ENCODE peak calls at places on chromosomes 11 and 22, in four cellular contexts. One of them, this sample, is unnamed.

GRCh38 chr11:72085836-72086475 is 5.3 kb downstream of the LRRC51 start:
- ATAC-seq in lower lobe of right lung: no peak
- ATAC-seq in DND-41: no peak
- ATAC-seq in heart right ventricle: no peak
- ATAC-seq in this sample: no peak

GRCh38 chr22:49637255-49637760 is 190.4 kb downstream of the BRD1 start:
- ATAC-seq in lower lobe of right lung: no peak
- ATAC-seq in DND-41: no peak
- ATAC-seq in heart right ventricle: no peak
- ATAC-seq in this sample: no peak

GRCh38 chr11:15113381-15113780 is 1.3 kb upstream of the INSC start:
- ATAC-seq in lower lobe of right lung: peak
- ATAC-seq in DND-41: peak
- ATAC-seq in heart right ventricle: no peak
- ATAC-seq in this sample: no peak

GRCh38 chr11:36453678-36454077 is 56.4 kb downstream of the TRAF6 start:
- ATAC-seq in lower lobe of right lung: no peak
- ATAC-seq in DND-41: no peak
- ATAC-seq in heart right ventricle: no peak
- ATAC-seq in this sample: no peak

GRCh38 chr22:19689408-19689807 is 24.9 kb upstream of the SEPTIN5 start:
- ATAC-seq in lower lobe of right lung: no peak
- ATAC-seq in DND-41: no peak
- ATAC-seq in heart right ventricle: no peak
- ATAC-seq in this sample: no peak

GRCh38 chr11:107018902-107019493 is 722 bp upstream of the GUCY1A2 start:
- ATAC-seq in lower lobe of right lung: peak
- ATAC-seq in DND-41: peak
- ATAC-seq in heart right ventricle: peak
- ATAC-seq in this sample: peak

GRCh38 chr22:43802897-43803495 is 9.1 kb downstream of the EFCAB6 start:
- ATAC-seq in lower lobe of right lung: no peak
- ATAC-seq in DND-41: no peak
- ATAC-seq in heart right ventricle: no peak
- ATAC-seq in this sample: no peak

GRCh38 chr22:41204066-41204465 is 1.0 kb upstream of the L3MBTL2 start:
- ATAC-seq in lower lobe of right lung: no peak
- ATAC-seq in DND-41: no peak
- ATAC-seq in heart right ventricle: no peak
- ATAC-seq in this sample: no peak

GRCh38 chr22:29475550-29475949 is 4.5 kb upstream of the NEFH start:
- ATAC-seq in lower lobe of right lung: no peak
- ATAC-seq in DND-41: no peak
- ATAC-seq in heart right ventricle: no peak
- ATAC-seq in this sample: no peak

GRCh38 chr11:62852523-62853188 is 13.3 kb upstream of the WDR74 start:
- ATAC-seq in lower lobe of right lung: no peak
- ATAC-seq in DND-41: no peak
- ATAC-seq in heart right ventricle: no peak
- ATAC-seq in this sample: no peak

GRCh38 chr11:34994859-34995258 is 78.4 kb downstream of the PDHX start:
- ATAC-seq in lower lobe of right lung: no peak
- ATAC-seq in DND-41: no peak
- ATAC-seq in heart right ventricle: no peak
- ATAC-seq in this sample: no peak

GRCh38 chr22:46108564-46109473 is 41.5 kb upstream of the PPARA start:
- ATAC-seq in lower lobe of right lung: peak
- ATAC-seq in DND-41: no peak
- ATAC-seq in heart right ventricle: peak
- ATAC-seq in this sample: no peak

GRCh38 chr11:1148752-1149180 is 9.0 kb upstream of the MUC5AC start:
- ATAC-seq in lower lobe of right lung: no peak
- ATAC-seq in DND-41: no peak
- ATAC-seq in heart right ventricle: no peak
- ATAC-seq in this sample: no peak

GRCh38 chr11:3837793-3838192 is 3.0 kb downstream of the RHOG start:
- ATAC-seq in lower lobe of right lung: peak
- ATAC-seq in DND-41: no peak
- ATAC-seq in heart right ventricle: no peak
- ATAC-seq in this sample: no peak

GRCh38 chr11:85531498-85531897 is 95.6 kb downstream of the DLG2 start:
- ATAC-seq in lower lobe of right lung: no peak
- ATAC-seq in DND-41: no peak
- ATAC-seq in heart right ventricle: no peak
- ATAC-seq in this sample: no peak

GRCh38 chr11:119897046-119897440 is 168.0 kb upstream of the NECTIN1 start:
- ATAC-seq in lower lobe of right lung: no peak
- ATAC-seq in DND-41: no peak
- ATAC-seq in heart right ventricle: no peak
- ATAC-seq in this sample: no peak

GRCh38 chr11:106063009-106063408 is 14.1 kb downstream of the KBTBD3 start:
- ATAC-seq in lower lobe of right lung: no peak
- ATAC-seq in DND-41: no peak
- ATAC-seq in heart right ventricle: no peak
- ATAC-seq in this sample: no peak

GRCh38 chr11:117717485-117718314 is 79.3 kb downstream of the DSCAML1 start:
- ATAC-seq in lower lobe of right lung: peak
- ATAC-seq in DND-41: no peak
- ATAC-seq in heart right ventricle: peak
- ATAC-seq in this sample: no peak

GRCh38 chr11:73200256-73200655 is 17.8 kb upstream of the P2RY2 start:
- ATAC-seq in lower lobe of right lung: peak
- ATAC-seq in DND-41: no peak
- ATAC-seq in heart right ventricle: peak
- ATAC-seq in this sample: no peak

GRCh38 chr22:24236656-24237055 is 8.2 kb downstream of the GGT5 start:
- ATAC-seq in lower lobe of right lung: no peak
- ATAC-seq in DND-41: no peak
- ATAC-seq in heart right ventricle: no peak
- ATAC-seq in this sample: no peak

GRCh38 chr11:16805942-16806341 is 67.5 kb downstream of the C11orf58 start:
- ATAC-seq in lower lobe of right lung: no peak
- ATAC-seq in DND-41: no peak
- ATAC-seq in heart right ventricle: no peak
- ATAC-seq in this sample: no peak

GRCh38 chr11:16806791-16807190 is 68.3 kb downstream of the C11orf58 start:
- ATAC-seq in lower lobe of right lung: no peak
- ATAC-seq in DND-41: no peak
- ATAC-seq in heart right ventricle: peak
- ATAC-seq in this sample: no peak

GRCh38 chr11:16801288-16801980 is 63.0 kb downstream of the C11orf58 start:
- ATAC-seq in lower lobe of right lung: peak
- ATAC-seq in DND-41: no peak
- ATAC-seq in heart right ventricle: no peak
- ATAC-seq in this sample: no peak

GRCh38 chr11:16807306-16807705 is 68.9 kb downstream of the C11orf58 start:
- ATAC-seq in lower lobe of right lung: peak
- ATAC-seq in DND-41: no peak
- ATAC-seq in heart right ventricle: no peak
- ATAC-seq in this sample: peak

DNA sequence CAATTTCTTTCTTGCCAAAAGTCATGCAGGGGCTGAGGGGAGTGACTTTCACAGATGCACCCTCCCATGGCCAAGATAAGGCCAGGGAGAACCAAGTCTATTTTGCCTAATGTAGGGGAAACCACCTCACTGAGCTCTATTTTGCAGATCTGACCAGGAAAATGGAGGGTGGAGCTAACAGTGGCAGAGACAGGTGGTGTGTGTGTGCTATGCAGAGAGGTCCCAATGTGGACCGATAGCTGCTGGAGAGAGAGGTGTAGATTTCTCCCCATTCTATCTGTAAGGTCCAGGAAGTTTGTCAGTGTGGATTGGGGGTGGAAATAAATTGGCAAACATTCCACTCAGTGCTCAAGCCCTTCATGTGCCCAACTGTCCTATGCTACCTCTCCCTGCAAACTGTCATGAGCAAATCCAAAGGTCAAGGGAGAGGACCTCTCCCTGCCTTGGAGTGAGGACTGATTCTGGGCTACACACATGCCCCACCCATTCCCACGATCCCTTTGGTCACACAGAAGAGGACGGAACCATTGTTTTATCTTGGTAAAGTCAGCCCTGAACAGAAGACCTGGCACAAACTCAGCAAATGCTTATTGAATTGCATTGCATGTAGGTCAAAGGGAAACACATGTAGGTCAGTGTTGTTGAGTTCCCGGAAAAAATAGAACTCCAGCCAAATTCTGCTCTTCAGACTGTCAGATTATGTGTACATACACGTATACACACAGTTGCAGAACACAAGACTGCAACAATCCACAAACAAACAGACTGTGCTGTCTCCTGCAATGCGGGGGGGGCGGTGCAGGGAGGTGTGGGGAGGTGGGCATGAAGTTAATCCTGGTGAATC is 65.9 kb downstream of the C11orf58 start:
- ATAC-seq in lower lobe of right lung: peak
- ATAC-seq in DND-41: no peak
- ATAC-seq in heart right ventricle: peak
- ATAC-seq in this sample: peak
- H3K27ac ChIP-seq in lower lobe of right lung: no peak
- H3K27ac ChIP-seq in DND-41: no peak
- H3K27ac ChIP-seq in heart right ventricle: peak
- H3K27ac ChIP-seq in this sample: no peak

GRCh38 chr11:101914737-101915426 is at the start of gene CEP126:
- ATAC-seq in lower lobe of right lung: peak
- ATAC-seq in DND-41: peak
- ATAC-seq in heart right ventricle: peak
- ATAC-seq in this sample: peak
- TF ChIP-seq CTCF in lower lobe of right lung: peak
- TF ChIP-seq CTCF in DND-41: peak
- TF ChIP-seq CTCF in heart right ventricle: peak
- TF ChIP-seq CTCF in this sample: no peak

GRCh38 chr11:44065851-44066731 is at the start of gene ACCS:
- ATAC-seq in lower lobe of right lung: peak
- ATAC-seq in DND-41: no peak
- ATAC-seq in heart right ventricle: peak
- ATAC-seq in this sample: peak
- H3K27ac ChIP-seq in lower lobe of right lung: peak
- H3K27ac ChIP-seq in DND-41: no peak
- H3K27ac ChIP-seq in heart right ventricle: peak
- H3K27ac ChIP-seq in this sample: peak

DNA sequence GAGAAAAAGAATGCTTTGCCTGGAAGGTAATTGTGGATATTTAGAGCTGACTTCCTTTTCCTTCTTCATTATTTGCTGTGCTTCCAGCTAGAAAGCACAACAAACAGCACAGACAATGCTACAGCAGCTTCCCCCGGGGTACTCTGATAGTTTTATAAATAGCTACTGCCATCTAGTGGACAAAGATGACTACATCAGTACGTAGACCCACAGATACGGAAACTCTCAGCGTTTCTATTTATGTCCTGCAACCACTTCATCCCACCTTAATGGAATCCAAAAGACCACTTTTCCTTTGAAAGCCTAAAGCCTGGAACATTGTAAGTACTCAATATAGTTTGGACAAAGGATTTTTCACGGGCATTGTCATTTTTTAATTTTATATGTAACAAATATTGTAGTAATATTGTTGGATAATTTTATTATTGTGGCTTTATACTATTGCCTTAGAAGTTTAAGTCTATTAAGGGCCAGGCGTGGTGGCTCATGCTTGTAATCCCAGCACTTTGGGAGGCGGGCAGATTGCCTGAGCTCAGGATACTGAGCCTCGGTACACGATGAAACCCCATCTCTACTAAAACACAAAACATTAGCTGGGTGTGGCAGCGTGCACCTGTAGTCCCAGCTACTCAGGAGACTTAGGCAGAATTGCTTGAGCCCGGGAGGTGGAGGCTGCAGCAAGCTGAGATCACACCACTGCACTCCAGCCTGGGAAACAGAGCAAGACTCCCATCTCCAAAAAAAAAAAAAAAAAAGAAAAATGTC is 7.5 kb downstream of the HSPA8 start:
- ATAC-seq in lower lobe of right lung: peak
- ATAC-seq in DND-41: peak
- ATAC-seq in heart right ventricle: peak
- ATAC-seq in this sample: peak
- TF ChIP-seq CTCF in lower lobe of right lung: peak
- TF ChIP-seq CTCF in DND-41: peak
- TF ChIP-seq CTCF in heart right ventricle: peak
- TF ChIP-seq CTCF in this sample: peak

DNA sequence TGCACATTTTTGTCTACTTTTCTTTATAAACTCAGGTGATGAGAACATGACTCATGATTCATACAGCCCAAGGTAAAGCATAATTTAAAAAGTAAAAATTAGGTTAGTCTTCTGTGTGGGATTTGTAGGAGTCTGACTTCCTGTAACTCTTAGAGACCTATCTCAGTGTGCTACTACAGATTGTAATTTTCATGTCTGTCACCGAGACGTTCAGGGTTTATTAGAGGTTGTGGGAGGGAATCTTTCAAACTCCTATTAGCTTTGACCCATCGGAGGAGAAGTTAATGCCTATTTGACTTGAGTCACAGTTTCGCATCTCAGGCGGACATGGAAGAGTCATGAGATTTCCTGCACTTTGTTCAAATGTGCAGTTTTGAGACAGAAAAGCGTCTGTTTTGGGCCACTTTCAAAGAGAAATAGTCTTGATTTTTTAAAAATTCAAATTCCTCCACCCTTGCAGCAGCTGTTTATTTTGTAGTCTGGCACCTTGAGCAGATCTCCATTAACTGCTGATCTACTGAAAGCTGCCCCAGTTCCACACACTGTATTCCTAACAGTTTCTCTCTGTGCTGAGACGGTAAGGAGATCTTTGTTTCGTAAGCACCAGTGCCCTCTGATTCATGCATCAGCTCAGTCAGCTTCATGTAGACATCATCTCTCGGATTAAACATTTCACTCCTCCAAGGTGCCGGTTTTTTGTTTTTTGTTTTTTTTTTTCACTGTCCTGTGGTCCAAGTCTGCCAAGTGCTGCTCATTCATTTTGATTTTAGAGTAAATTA is 24.3 kb downstream of the ALKBH3 start:
- ATAC-seq in lower lobe of right lung: no peak
- ATAC-seq in DND-41: no peak
- ATAC-seq in heart right ventricle: peak
- ATAC-seq in this sample: peak
- H3K27ac ChIP-seq in lower lobe of right lung: no peak
- H3K27ac ChIP-seq in DND-41: no peak
- H3K27ac ChIP-seq in heart right ventricle: peak
- H3K27ac ChIP-seq in this sample: peak

GRCh38 chr22:37288521-37288920 is 6.2 kb downstream of the CYTH4 start:
- ATAC-seq in lower lobe of right lung: no peak
- ATAC-seq in DND-41: no peak
- ATAC-seq in heart right ventricle: no peak
- ATAC-seq in this sample: no peak
- TF ChIP-seq CTCF in lower lobe of right lung: no peak
- TF ChIP-seq CTCF in DND-41: no peak
- TF ChIP-seq CTCF in heart right ventricle: no peak
- TF ChIP-seq CTCF in this sample: no peak

DNA sequence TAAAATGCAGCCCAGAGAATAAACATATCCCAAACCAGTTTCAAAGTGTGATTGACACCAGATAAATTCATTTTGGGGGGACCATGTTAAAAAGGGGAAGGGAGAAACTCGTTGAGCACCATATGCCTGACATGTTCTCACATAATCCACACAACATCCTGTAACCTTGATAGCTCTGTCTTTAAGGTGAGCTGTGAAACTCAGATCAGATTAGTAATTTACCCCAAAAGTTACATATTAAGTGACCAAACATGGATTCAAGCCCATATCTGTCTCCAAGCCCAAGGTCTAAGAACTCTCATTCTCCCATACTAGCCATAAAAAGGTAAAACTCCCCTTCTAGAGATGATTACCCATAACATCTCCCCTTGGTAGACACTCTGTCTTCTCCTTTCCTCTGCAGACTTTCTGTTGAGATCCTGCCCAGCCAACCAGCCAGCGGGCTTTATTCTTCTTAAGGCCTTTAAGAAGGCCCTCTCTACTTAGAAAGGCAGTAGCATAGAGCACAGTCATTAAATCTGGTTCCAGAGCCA is 150.7 kb downstream of the CCDC34 start:
- ATAC-seq in lower lobe of right lung: no peak
- ATAC-seq in DND-41: no peak
- ATAC-seq in heart right ventricle: no peak
- ATAC-seq in this sample: no peak
- H3K27ac ChIP-seq in lower lobe of right lung: no peak
- H3K27ac ChIP-seq in DND-41: no peak
- H3K27ac ChIP-seq in heart right ventricle: no peak
- H3K27ac ChIP-seq in this sample: no peak